ENCODE peak calls at places on chromosome X, in five cellular contexts. D is SK-N-SH, F is K562, I is HepG2, J is IMR-90. Z is an unnamed sample.

GRCh38 chrX:97159916-97160800 is 276.4 kb downstream of the RPA4 start:
- DNase-seq in J (no peak), I (peak), D (no peak), F (no peak), Z (no peak)

GRCh38 chrX:119467433-119467832 is 811 bp upstream of the SLC25A5 start:
- DNase-seq in J (no peak), F (no peak), I (no peak), D (no peak), Z (no peak)

GRCh38 chrX:147912093-147912801 is 528 bp downstream of the FMR1 start:
- DNase-seq in F (peak), I (no peak), J (peak), D (peak), Z (no peak)

GRCh38 chrX:47198026-47198686 is 4.5 kb downstream of the UBA1 start:
- DNase-seq in D (no peak), F (no peak), J (peak), I (no peak), Z (no peak)

GRCh38 chrX:20514358-20514757 is 247.6 kb upstream of the RPS6KA3 start:
- DNase-seq in I (peak), F (peak), J (peak), D (no peak), Z (no peak)

GRCh38 chrX:119661486-119661885 is 31.5 kb downstream of the SEPTIN6 start:
- DNase-seq in D (no peak), J (no peak), I (no peak), F (no peak), Z (no peak)

GRCh38 chrX:66728818-66729271 is 90.0 kb upstream of the EDA2R start:
- DNase-seq in J (peak), D (peak), F (peak), I (peak), Z (no peak)

GRCh38 chrX:73267979-73268378 is 53.3 kb upstream of the NAP1L2 start:
- DNase-seq in F (no peak), I (no peak), J (no peak), D (no peak), Z (no peak)

GRCh38 chrX:110181459-110182137 is 136.3 kb downstream of the AMMECR1 start:
- DNase-seq in D (no peak), F (no peak), J (no peak), I (no peak), Z (no peak)

GRCh38 chrX:47481160-47481559 is 1.9 kb downstream of the ZNF41 start:
- DNase-seq in D (no peak), F (no peak), I (no peak), J (no peak), Z (no peak)

GRCh38 chrX:17291998-17292658 is 82.9 kb upstream of the NHS start:
- DNase-seq in D (no peak), F (no peak), J (no peak), I (no peak), Z (no peak)

GRCh38 chrX:118182050-118182449 is 65.4 kb upstream of the KLHL13 start:
- DNase-seq in D (no peak), J (peak), F (no peak), I (no peak), Z (no peak)

GRCh38 chrX:118179161-118179560 is 62.6 kb upstream of the KLHL13 start:
- DNase-seq in D (no peak), F (no peak), J (no peak), I (no peak), Z (no peak)

GRCh38 chrX:118179718-118180117 is 63.1 kb upstream of the KLHL13 start:
- DNase-seq in I (no peak), D (no peak), J (no peak), F (no peak), Z (no peak)

GRCh38 chrX:118183606-118184005 is 67.0 kb upstream of the KLHL13 start:
- DNase-seq in J (no peak), I (no peak), D (no peak), F (no peak), Z (no peak)

GRCh38 chrX:118181030-118181429 is 64.4 kb upstream of the KLHL13 start:
- DNase-seq in D (no peak), F (no peak), I (no peak), J (peak), Z (no peak)
- TF ChIP-seq MXI1 in D (no peak), F (no peak), I (no peak), J (no peak), Z (no peak)

GRCh38 chrX:572490-573124 is 58.0 kb upstream of the SHOX start:
- DNase-seq in F (no peak), J (no peak), D (no peak), I (no peak), Z (no peak)
- TF ChIP-seq MXI1 in F (no peak), J (no peak), D (no peak), I (no peak), Z (no peak)

GRCh38 chrX:69032601-69033000 is 132.7 kb downstream of the PJA1 start:
- DNase-seq in D (no peak), J (peak), F (no peak), I (no peak), Z (no peak)
- TF ChIP-seq MXI1 in D (no peak), J (no peak), F (no peak), I (no peak), Z (no peak)

GRCh38 chrX:2820131-2820771 is 8.5 kb upstream of the GYG2 start:
- DNase-seq in I (no peak), J (no peak), D (no peak), F (no peak), Z (no peak)
- TF ChIP-seq MXI1 in I (no peak), J (no peak), D (no peak), F (no peak), Z (no peak)

DNA sequence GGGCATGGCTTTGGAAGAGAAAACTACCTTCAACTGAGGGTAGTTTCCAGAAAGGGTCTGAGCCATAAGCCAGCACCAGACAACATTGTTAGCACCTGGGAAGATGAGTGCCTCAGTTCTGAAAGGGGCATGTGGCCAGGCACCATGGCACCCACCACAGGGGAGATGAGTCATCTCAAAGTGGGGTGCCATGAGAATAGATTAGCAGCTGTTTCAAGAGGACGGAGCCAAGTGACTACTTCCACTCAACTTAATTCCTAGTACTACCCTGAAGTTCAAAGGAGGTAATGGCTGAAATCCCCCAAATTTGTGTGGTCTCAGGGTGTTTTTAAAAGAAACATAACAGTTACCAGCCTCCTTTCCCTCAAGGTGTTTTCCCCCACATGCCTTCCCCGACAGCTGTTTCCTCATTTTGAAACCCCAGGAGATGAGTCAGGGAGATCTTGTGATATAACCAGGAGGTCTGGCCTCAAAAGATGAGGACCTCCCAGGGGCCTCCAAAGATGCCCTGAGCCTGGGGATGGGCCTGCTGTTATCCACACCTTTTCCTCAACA is 27.8 kb upstream of the FTHL17 start:
- DNase-seq in I (no peak), D (no peak), F (no peak), J (no peak), Z (peak)
- TF ChIP-seq MXI1 in I (no peak), D (no peak), F (no peak), J (no peak), Z (no peak)

GRCh38 chrX:14010566-14010965 is 19.1 kb downstream of the GEMIN8 start:
- DNase-seq in I (no peak), F (no peak), D (no peak), J (no peak), Z (no peak)
- TF ChIP-seq MXI1 in I (no peak), F (no peak), D (no peak), J (no peak), Z (no peak)

Z was measured in GM12878.